ENCODE peak calls at places on chromosomes 6 and 20, in four cellular contexts. O is SJSA1, B is H9, M is left cardiac atrium. N is an unnamed sample.

GRCh38 chr6:683742-684440 is 9.0 kb downstream of the EXOC2 start:
- DNase-seq in B (peak), M (no peak), O (peak), N (no peak)

GRCh38 chr6:144607998-144608736 is 323.0 kb downstream of the UTRN start:
- DNase-seq in M (no peak), O (no peak), B (no peak), N (no peak)

GRCh38 chr20:59269396-59270025 is 30.9 kb upstream of the EDN3 start:
- DNase-seq in O (no peak), M (no peak), B (no peak), N (no peak)

GRCh38 chr6:50120300-50120699 is 70.6 kb upstream of the DEFB112 start:
- DNase-seq in O (no peak), M (no peak), B (no peak), N (no peak)

GRCh38 chr6:21949211-21949801 is 347.5 kb downstream of the PRL start:
- DNase-seq in M (no peak), B (no peak), O (no peak), N (no peak)

GRCh38 chr6:14079433-14079832 is 38.1 kb upstream of the CD83 start:
- DNase-seq in B (no peak), M (peak), O (no peak), N (no peak)

GRCh38 chr6:156928972-156929371 is 151.8 kb downstream of the ARID1B start:
- DNase-seq in M (no peak), B (no peak), O (no peak), N (no peak)

GRCh38 chr6:13068558-13069210 is 259.7 kb downstream of the TBC1D7 start:
- DNase-seq in B (no peak), O (no peak), M (no peak), N (no peak)

GRCh38 chr6:22470454-22471368 is 98.7 kb upstream of the HDGFL1 start:
- DNase-seq in M (peak), O (peak), B (no peak), N (peak)

GRCh38 chr6:27547157-27548075 is 74.5 kb upstream of the ZNF184 start:
- DNase-seq in O (no peak), B (peak), M (no peak), N (peak)

GRCh38 chr6:145508107-145508506 is 227.2 kb downstream of the EPM2A start:
- DNase-seq in O (no peak), B (peak), M (no peak), N (no peak)

GRCh38 chr20:32777177-32777956 is 15.2 kb downstream of the DNMT3B start:
- DNase-seq in M (no peak), B (no peak), O (no peak), N (no peak)

GRCh38 chr6:140230282-140230681 is 855.8 kb upstream of the CITED2 start:
- DNase-seq in B (no peak), O (no peak), M (no peak), N (no peak)

GRCh38 chr6:38673397-38674165 is 29.4 kb downstream of the GLO1 start:
- DNase-seq in M (no peak), O (no peak), B (no peak), N (no peak)

GRCh38 chr6:168418151-168418551 is 22.8 kb upstream of the SMOC2 start:
- DNase-seq in O (no peak), M (no peak), B (no peak), N (no peak)

GRCh38 chr6:152277826-152278247 is 359.3 kb downstream of the SYNE1 start:
- DNase-seq in O (no peak), M (no peak), B (no peak), N (no peak)

GRCh38 chr6:109496036-109496761 is 13.2 kb upstream of the ZBTB24 start:
- DNase-seq in M (no peak), O (no peak), B (no peak), N (no peak)

GRCh38 chr6:101413773-101414172 is 20.3 kb downstream of the GRIK2 start:
- DNase-seq in M (no peak), O (no peak), B (no peak), N (no peak)

GRCh38 chr6:108635505-108636226 is 74.9 kb downstream of the FOXO3 start:
- DNase-seq in M (no peak), B (no peak), O (no peak), N (no peak)

GRCh38 chr20:4937422-4938319 is 63.6 kb downstream of the SLC23A2 start:
- DNase-seq in M (no peak), O (no peak), B (no peak), N (no peak)

GRCh38 chr6:104506429-104506828 is 353.3 kb downstream of the HACE1 start:
- DNase-seq in B (no peak), O (no peak), M (no peak), N (no peak)